ENCODE peak calls at places on chromosome 10, in ten cellular contexts. S is activated gamma-delta T cell treated with anti-CD3 and anti-CD28 coated beads, Interleukin-2, amount 50 U/mL, for 16 hours; P is MG63; R is T-helper 1 cell; J is germinal center; Y is NCI-H460; Z is H54; L is B cell; V is activated naive CD4-positive, alpha-beta T cell treated with anti-CD3 and anti-CD28 coated beads, Interleukin-2, amount 10 ng/mL, durations not matched to agents 7 days and 5 days; A is NCI-H748 treated with DMSO at 0.1 percent for 48 hours. C is an unnamed sample.

GRCh38 chr10:116410351-116410750 is 17.3 kb upstream of the PNLIPRP3 start:
- DNase-seq in J (no peak), A (no peak), Z (no peak), Y (no peak), S (no peak), V (no peak), R (no peak), P (no peak), L (no peak), C (no peak)

GRCh38 chr10:124474502-124475070 is 13.0 kb downstream of the LHPP start:
- DNase-seq in Y (no peak), Z (no peak), J (no peak), V (no peak), A (no peak), L (no peak), P (no peak), S (no peak), R (no peak), C (no peak)

GRCh38 chr10:131757285-131758058 is 143.3 kb upstream of the PPP2R2D start:
- DNase-seq in J (no peak), L (no peak), P (no peak), R (no peak), V (no peak), Y (no peak), S (no peak), Z (no peak), A (no peak), C (no peak)

GRCh38 chr10:99412100-99412499 is 18.3 kb downstream of the GOT1 start:
- DNase-seq in A (no peak), L (no peak), J (no peak), Z (no peak), P (no peak), V (no peak), Y (no peak), R (no peak), S (no peak), C (no peak)

GRCh38 chr10:90193240-90193985 is 492.0 kb downstream of the KIF20B start:
- DNase-seq in S (no peak), Z (no peak), L (no peak), Y (no peak), R (no peak), P (no peak), A (no peak), J (no peak), V (no peak), C (peak)

GRCh38 chr10:79399242-79399831 is 46.1 kb downstream of the ZCCHC24 start:
- DNase-seq in S (no peak), Y (no peak), V (no peak), P (peak), R (no peak), Z (peak), J (no peak), A (no peak), L (no peak), C (peak)

GRCh38 chr10:51462076-51462779 is 237.2 kb downstream of the CSTF2T start:
- DNase-seq in A (no peak), Z (no peak), Y (no peak), P (no peak), S (no peak), R (no peak), V (no peak), J (no peak), L (no peak), C (no peak)

GRCh38 chr10:77274046-77274795 is 363.4 kb downstream of the KCNMA1 start:
- DNase-seq in V (no peak), Y (no peak), Z (peak), A (no peak), P (no peak), S (no peak), R (no peak), J (no peak), L (no peak), C (peak)

GRCh38 chr10:33199731-33200130 is 134.7 kb downstream of the NRP1 start:
- DNase-seq in Y (no peak), J (no peak), L (no peak), R (no peak), P (no peak), Z (no peak), S (no peak), A (no peak), V (no peak), C (no peak)